ENCODE peak calls at places on chromosomes 13 and 19, in five cellular contexts. G is endodermal cell; S is CD8-positive, alpha-beta memory T cell; W is thoracic aorta; A is transverse colon. O is an unnamed sample. For H3K4me1 and H3K27me3, the result is how much of the 10 kb centered on the place peaks cover.

GRCh38 chr19:34256835-34257558 is 2.6 kb downstream of the GARRE1 start:
- DNase-seq in S (no peak), G (no peak), A (no peak), W (no peak), O (no peak)

GRCh38 chr19:8631425-8631819 is 989 bp downstream of the NFILZ start:
- DNase-seq in W (peak), G (peak), S (no peak), A (peak), O (peak)

GRCh38 chr19:40750035-40750284 is 317 bp downstream of the ACTMAP start:
- DNase-seq in S (no peak), W (no peak), G (no peak), A (no peak), O (no peak)

GRCh38 chr19:4183967-4184717 is 1.7 kb downstream of the ANKRD24 start:
- DNase-seq in G (peak), A (no peak), S (no peak), W (no peak), O (no peak)

GRCh38 chr13:91721413-91721812 is 323.0 kb downstream of the GPC5 start:
- DNase-seq in G (no peak), W (no peak), S (no peak), A (no peak), O (no peak)

GRCh38 chr19:40280608-40281221 is 4.4 kb downstream of the AKT2 start:
- DNase-seq in A (peak), S (no peak), G (peak), W (no peak), O (no peak)

GRCh38 chr13:63773476-63773875 is 2357.8 kb upstream of the PCDH20 start:
- DNase-seq in A (no peak), W (no peak), S (no peak), G (no peak), O (no peak)

GRCh38 chr13:35887028-35887666 is 244.0 kb downstream of the DCLK1 start:
- DNase-seq in W (no peak), S (no peak), G (no peak), A (no peak), O (no peak)

GRCh38 chr13:98480915-98481510 is 95.9 kb downstream of the STK24 start:
- DNase-seq in A (peak), G (no peak), S (no peak), W (no peak), O (no peak)

GRCh38 chr13:40146063-40146462 is 490.6 kb downstream of the COG6 start:
- DNase-seq in W (no peak), G (peak), S (no peak), A (no peak), O (no peak)

GRCh38 chr13:101397742-101398141 is 18.6 kb downstream of the NALCN start:
- DNase-seq in S (no peak), W (no peak), G (no peak), A (no peak), O (no peak)

GRCh38 chr19:49210108-49210900 is 52.7 kb downstream of the TRPM4 start:
- DNase-seq in S (peak), W (no peak), G (peak), A (peak), O (no peak)

GRCh38 chr19:1837222-1837565 is 11.1 kb downstream of the REXO1 start:
- DNase-seq in W (no peak), S (no peak), G (no peak), A (no peak), O (no peak)

GRCh38 chr19:411723-412355 is 2.9 kb upstream of the C2CD4C start:
- DNase-seq in S (no peak), A (no peak), G (peak), W (no peak), O (no peak)

GRCh38 chr19:991174-991931 is 7.2 kb downstream of the WDR18 start:
- DNase-seq in S (peak), W (no peak), G (peak), A (peak), O (no peak)

GRCh38 chr13:50129065-50129922 is 114.0 kb downstream of the KCNRG start:
- DNase-seq in G (no peak), S (no peak), A (no peak), W (no peak), O (peak)

GRCh38 chr19:45153339-45154063 is 7.3 kb downstream of the NKPD1 start:
- DNase-seq in S (peak), W (no peak), A (peak), G (peak), O (no peak)

GRCh38 chr19:43624933-43625332 is 5.5 kb upstream of the ZNF428 start:
- DNase-seq in A (peak), G (peak), S (peak), W (no peak), O (peak)

GRCh38 chr19:4406626-4407025 is 4.2 kb downstream of the CHAF1A start:
- DNase-seq in S (no peak), A (no peak), W (no peak), G (peak), O (no peak)

GRCh38 chr13:24802074-24802473 is 38.1 kb downstream of the RNF17 start:
- DNase-seq in S (no peak), A (no peak), W (no peak), G (no peak), O (no peak)

GRCh38 chr13:37869756-37870488 is at the start of gene TRPC4:
- DNase-seq in W (no peak), G (peak), S (no peak), A (peak), O (peak)

GRCh38 chr19:9673912-9674668 is 810 bp downstream of the ZNF562 start:
- DNase-seq in S (no peak), G (no peak), W (no peak), A (no peak), O (no peak)

GRCh38 chr13:50358221-50358620 is 343.0 kb downstream of the KCNRG start:
- DNase-seq in G (no peak), A (no peak), S (no peak), W (no peak), O (no peak)

GRCh38 chr13:96836733-96837132 is 157.5 kb downstream of the OXGR1 start:
- DNase-seq in A (no peak), S (no peak), G (no peak), W (no peak), O (no peak)

GRCh38 chr13:30126903-30127428 is 180.4 kb downstream of the KATNAL1 start:
- DNase-seq in G (no peak), W (no peak), S (no peak), A (no peak), O (no peak)

GRCh38 chr19:2246801-2247361 is 2.2 kb upstream of the AMH start:
- DNase-seq in S (no peak), W (no peak), G (no peak), A (no peak), O (no peak)

GRCh38 chr19:37077929-37078716 is at the start of gene ZNF420:
- DNase-seq in W (peak), A (peak), G (peak), S (peak), O (peak)

GRCh38 chr19:2491130-2491801 is 15.3 kb downstream of the GADD45B start:
- DNase-seq in A (peak), S (no peak), W (no peak), G (no peak), O (no peak)

GRCh38 chr19:35347171-35347929 is at the start of gene FFAR1:
- DNase-seq in S (peak), A (peak), W (no peak), G (peak), O (peak)

GRCh38 chr19:53463263-53463662 is 4.3 kb upstream of the ZNF813 start:
- DNase-seq in A (peak), S (no peak), G (peak), W (no peak), O (no peak)

GRCh38 chr19:44512326-44513298 is 12.3 kb upstream of the ZNF180 start:
- DNase-seq in S (no peak), W (no peak), G (peak), A (peak), O (no peak)

GRCh38 chr13:98930014-98930625 is 47.7 kb downstream of the DOCK9 start:
- DNase-seq in W (no peak), S (no peak), A (no peak), G (peak), O (no peak)

GRCh38 chr19:49327878-49328544 is 3.0 kb upstream of the SLC6A16 start:
- DNase-seq in W (no peak), S (peak), A (no peak), G (peak), O (peak)

GRCh38 chr13:34420975-34421719 is 520.9 kb upstream of the NBEA start:
- DNase-seq in G (no peak), A (no peak), S (no peak), W (no peak), O (no peak)

GRCh38 chr13:45332831-45333219 is 8.2 kb downstream of the TPT1 start:
- DNase-seq in W (no peak), G (peak), A (no peak), S (no peak), O (no peak)
- H3K4me1 ChIP-seq in W (half or more), G (under half), A (under half), S (half or more), O (under half)

DNA sequence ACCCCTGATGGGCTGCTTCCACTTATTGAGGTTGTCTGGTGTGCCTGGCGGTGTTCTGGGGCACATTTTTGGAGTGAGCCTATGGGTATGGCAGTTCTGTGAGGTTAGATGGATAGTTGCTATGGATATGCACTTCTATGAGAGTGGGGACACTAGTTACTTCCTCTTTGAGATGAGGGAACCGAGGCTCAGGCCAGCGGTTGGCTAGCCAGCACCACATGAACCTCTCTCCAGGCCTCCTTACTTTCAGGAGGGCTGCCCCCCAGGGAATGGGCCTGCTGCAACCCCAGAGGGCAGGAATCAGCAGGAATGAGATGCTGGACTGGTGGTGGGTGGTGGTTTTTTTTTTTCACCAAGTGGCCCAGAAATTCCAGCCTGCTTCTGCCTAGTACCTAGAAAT is 13.5 kb upstream of the PRR19 start:
- DNase-seq in S (no peak), W (no peak), A (no peak), G (no peak), O (no peak)
- H3K27me3 ChIP-seq in S (under half), W (under half), A (under half), G (under half), O (under half)

DNA sequence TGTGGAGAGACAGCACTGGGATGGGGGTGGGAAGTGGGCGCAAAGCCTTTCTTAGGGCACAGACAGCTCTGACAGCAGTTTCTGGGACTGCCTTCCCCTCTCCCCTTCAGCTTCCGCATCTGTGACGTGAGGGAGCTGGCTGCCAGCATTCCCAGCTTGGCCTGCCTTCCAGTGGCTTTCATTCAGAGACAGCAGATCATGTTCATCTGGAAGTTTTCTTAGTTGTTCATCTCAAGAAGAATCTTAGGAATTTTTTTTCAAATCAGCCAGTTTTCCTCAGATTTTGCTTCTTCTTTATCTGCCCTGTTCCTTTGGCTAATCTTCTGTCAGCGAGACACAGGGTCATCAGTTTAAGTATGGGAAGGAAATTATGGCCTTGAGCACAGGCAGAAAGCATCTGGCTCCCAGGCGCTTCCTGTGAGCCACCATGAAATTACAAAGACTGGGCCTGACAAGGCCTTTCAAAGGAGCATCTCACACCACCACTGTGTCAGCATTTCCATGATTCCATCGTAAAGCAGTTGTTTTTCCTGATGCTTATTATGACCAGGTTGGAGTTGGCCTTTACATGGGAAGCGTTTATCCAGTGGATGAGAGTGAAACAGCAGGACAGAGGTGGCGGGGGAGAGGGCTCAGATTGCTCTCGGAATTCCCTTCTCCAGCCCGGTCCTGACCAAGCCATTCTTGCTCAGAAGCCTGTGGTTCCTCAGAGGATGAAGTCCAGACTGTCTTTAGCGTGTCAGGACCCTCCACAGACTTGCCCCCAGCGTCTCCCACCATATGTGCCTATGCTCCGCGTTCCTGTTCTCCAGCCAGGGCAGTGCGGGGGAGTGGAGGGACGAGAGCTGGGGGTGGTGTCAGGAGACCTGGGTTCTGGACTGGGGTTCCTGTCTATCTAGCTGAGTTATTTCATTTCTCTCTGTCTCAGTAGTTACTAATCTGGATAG is 43.6 kb downstream of the ARHGAP35 start:
- DNase-seq in G (peak), A (no peak), S (no peak), W (no peak), O (no peak)
- H3K4me1 ChIP-seq in G (under half), A (under half), S (under half), W (under half), O (half or more)

GRCh38 chr13:99974939-99975561 is 3.5 kb upstream of the ZIC5 start:
- DNase-seq in G (peak), A (no peak), W (no peak), S (no peak), O (no peak)

GRCh38 chr13:99977334-99977911 is 4.2 kb upstream of the ZIC2 start:
- DNase-seq in G (peak), W (no peak), A (no peak), S (no peak), O (no peak)

GRCh38 chr13:99977912-99978780 is 3.4 kb upstream of the ZIC2 start:
- DNase-seq in W (no peak), S (no peak), A (no peak), G (peak), O (no peak)

GRCh38 chr13:99975626-99976025 is 4.1 kb upstream of the ZIC5 start:
- DNase-seq in S (no peak), A (no peak), W (no peak), G (peak), O (no peak)

DNA sequence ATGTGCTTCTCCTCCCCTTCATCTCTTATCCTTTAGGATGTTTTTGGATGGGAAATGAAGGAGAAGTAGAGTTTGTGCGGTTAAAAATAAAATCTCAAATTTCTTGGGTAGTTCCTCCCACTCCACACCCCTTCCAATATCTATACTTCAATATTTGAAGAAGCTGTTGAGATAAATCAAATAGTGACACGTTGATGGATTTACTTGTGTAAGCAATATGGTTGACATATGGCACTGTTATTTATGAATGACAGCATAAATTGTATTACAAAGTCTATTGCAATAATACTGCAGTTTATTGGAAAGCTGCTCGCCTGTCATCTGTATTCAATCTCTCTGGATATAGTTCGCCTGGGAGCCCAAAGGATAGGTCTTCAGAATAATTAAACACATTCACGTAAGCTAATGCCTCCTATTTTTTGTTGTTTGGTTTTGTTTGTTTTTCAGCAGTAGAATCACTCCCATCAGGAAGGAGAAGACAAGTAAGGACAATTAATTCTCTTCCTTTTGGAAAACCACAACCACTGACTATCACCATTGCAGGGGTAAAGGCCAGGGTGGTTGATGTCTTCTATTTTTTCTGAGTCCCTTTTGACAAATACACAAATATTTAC is 5.0 kb upstream of the ZIC2 start:
- DNase-seq in S (no peak), W (no peak), G (no peak), A (no peak), O (no peak)
- H3K27me3 ChIP-seq in S (half or more), W (half or more), G (half or more), A (half or more), O (half or more)

GRCh38 chr19:17353386-17353785 is 16.0 kb downstream of the GTPBP3 start:
- DNase-seq in S (no peak), A (no peak), W (no peak), G (no peak), O (no peak)
- H3K4me1 ChIP-seq in S (under half), A (under half), W (under half), G (under half), O (under half)

DNA sequence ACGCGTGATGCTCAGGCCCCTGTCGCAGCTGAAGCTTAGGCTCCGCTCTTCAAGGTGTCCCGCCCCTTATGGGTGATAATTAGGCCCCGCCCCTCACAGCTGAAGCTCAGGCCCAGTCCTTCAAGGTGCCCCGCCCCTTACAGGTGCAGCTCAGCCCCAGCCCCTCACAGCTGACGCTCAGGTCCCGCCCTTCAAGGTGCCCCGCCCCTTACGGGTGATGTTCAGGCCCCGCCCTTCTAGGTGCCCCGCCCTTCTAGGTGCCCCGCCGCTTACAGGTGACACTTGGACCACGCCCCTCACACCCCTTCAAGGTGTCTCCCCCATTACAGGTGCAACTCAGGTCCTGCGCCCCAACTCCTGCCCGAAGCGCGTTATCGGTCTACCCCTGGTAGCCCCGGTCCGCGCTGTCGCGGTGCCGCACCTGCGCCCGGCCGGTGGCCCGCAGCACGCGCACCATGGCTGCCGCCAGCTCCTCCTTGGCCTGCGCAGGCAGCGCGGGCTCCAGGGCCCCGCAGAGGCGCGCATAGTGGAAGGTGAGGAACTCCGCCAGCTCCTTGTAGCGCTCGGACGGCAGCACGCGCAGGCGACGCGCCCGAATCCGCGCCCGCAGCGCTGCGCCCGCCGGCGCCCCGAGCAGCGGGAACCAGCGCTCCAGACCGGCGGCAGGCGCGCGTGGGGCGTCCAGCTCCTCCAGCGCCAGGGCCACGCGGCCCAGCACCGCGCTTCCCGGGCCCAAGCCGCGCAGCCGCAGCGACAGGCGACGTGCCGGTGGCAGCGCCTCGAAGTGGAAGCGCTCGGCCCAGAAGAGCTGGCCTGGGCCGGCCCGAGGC is 7.3 kb downstream of the RASAL3 start:
- DNase-seq in W (no peak), S (no peak), A (no peak), G (peak), O (no peak)
- H3K27me3 ChIP-seq in W (under half), S (under half), A (half or more), G (half or more), O (under half)

GRCh38 chr19:18481505-18482222 is 40.2 kb downstream of the ELL start:
- DNase-seq in S (no peak), G (no peak), A (no peak), W (no peak), O (no peak)
- H3K4me1 ChIP-seq in S (half or more), G (under half), A (half or more), W (half or more), O (under half)

GRCh38 chr13:111472559-111473460 is 152.4 kb downstream of the TEX29 start:
- DNase-seq in G (peak), S (no peak), W (no peak), A (no peak), O (no peak)

GRCh38 chr13:111474136-111475002 is 153.9 kb downstream of the TEX29 start:
- DNase-seq in S (no peak), W (no peak), G (peak), A (no peak), O (no peak)

GRCh38 chr13:111469916-111470506 is 149.6 kb downstream of the TEX29 start:
- DNase-seq in A (no peak), G (no peak), S (no peak), W (no peak), O (no peak)

GRCh38 chr13:111470933-111471332 is 150.5 kb downstream of the TEX29 start:
- DNase-seq in W (no peak), G (no peak), S (no peak), A (no peak), O (no peak)

GRCh38 chr13:111472083-111472482 is 151.6 kb downstream of the TEX29 start:
- DNase-seq in W (no peak), G (no peak), A (no peak), S (no peak), O (no peak)
- H3K27me3 ChIP-seq in W (under half), G (under half), A (under half), S (under half), O (under half)